ENCODE peak calls at places on chromosome X, in seven cellular contexts. L is suprapubic skin, M is right lobe of liver, V is ascending aorta, F is left lung, D is stomach, Z is body of pancreas. N is an unnamed sample.

GRCh38 chrX:101407167-101407747 is 468 bp downstream of the GLA start:
- DNase-seq in L (no peak), M (no peak), V (no peak), F (no peak), D (no peak), Z (no peak), N (no peak)

GRCh38 chrX:110992611-110993010 is 103.4 kb upstream of the PAK3 start:
- DNase-seq in L (no peak), M (no peak), V (no peak), F (no peak), D (peak), Z (peak), N (peak)

GRCh38 chrX:49754238-49754857 is 58.6 kb upstream of the PAGE1 start:
- DNase-seq in L (no peak), M (no peak), V (no peak), F (peak), D (peak), Z (peak), N (peak)

GRCh38 chrX:69062493-69062892 is 102.8 kb downstream of the PJA1 start:
- DNase-seq in L (peak), M (no peak), V (no peak), F (no peak), D (peak), Z (no peak), N (no peak)

GRCh38 chrX:38220024-38220935 is at the start of gene SRPX:
- DNase-seq in L (peak), M (peak), V (no peak), F (peak), D (peak), Z (peak), N (peak)

GRCh38 chrX:47145408-47146120 is 543 bp downstream of the RBM10 start:
- DNase-seq in L (no peak), M (no peak), V (no peak), F (no peak), D (no peak), Z (no peak), N (peak)

GRCh38 chrX:40164751-40165150 is 67.0 kb upstream of the BCOR start:
- DNase-seq in L (no peak), M (peak), V (no peak), F (no peak), D (no peak), Z (no peak), N (no peak)

GRCh38 chrX:8668797-8669196 is 63.1 kb downstream of the ANOS1 start:
- DNase-seq in L (no peak), M (no peak), V (no peak), F (no peak), D (no peak), Z (no peak), N (peak)

GRCh38 chrX:100376581-100376980 is 33.5 kb downstream of the PCDH19 start:
- DNase-seq in L (no peak), M (no peak), V (no peak), F (no peak), D (no peak), Z (no peak), N (no peak)

GRCh38 chrX:12962041-12962504 is 12.8 kb upstream of the TMSB4X start:
- DNase-seq in L (no peak), M (no peak), V (no peak), F (no peak), D (no peak), Z (no peak), N (no peak)

GRCh38 chrX:70979136-70979762 is 48.4 kb upstream of the SLC7A3 start:
- DNase-seq in L (no peak), M (no peak), V (no peak), F (no peak), D (no peak), Z (no peak), N (no peak)

GRCh38 chrX:75156537-75156945 is 458 bp upstream of the ABCB7 start:
- DNase-seq in L (no peak), M (no peak), V (no peak), F (no peak), D (no peak), Z (no peak), N (no peak)

GRCh38 chrX:23888887-23889501 is 18.7 kb downstream of the APOO start:
- DNase-seq in L (no peak), M (no peak), V (no peak), F (no peak), D (no peak), Z (no peak), N (peak)

GRCh38 chrX:103101280-103102042 is 8.5 kb upstream of the NXF3 start:
- DNase-seq in L (no peak), M (no peak), V (no peak), F (no peak), D (no peak), Z (peak), N (peak)

GRCh38 chrX:69031181-69031580 is 134.1 kb downstream of the PJA1 start:
- DNase-seq in L (no peak), M (no peak), V (no peak), F (no peak), D (no peak), Z (no peak), N (no peak)

GRCh38 chrX:51035746-51036145 is 125.2 kb downstream of the BMP15 start:
- DNase-seq in L (no peak), M (no peak), V (no peak), F (no peak), D (no peak), Z (no peak), N (no peak)

GRCh38 chrX:119497185-119497584 is 28.9 kb downstream of the SLC25A5 start:
- DNase-seq in L (no peak), M (no peak), V (no peak), F (no peak), D (no peak), Z (no peak), N (no peak)

GRCh38 chrX:130097507-130098201 is 12.6 kb downstream of the ELF4 start:
- DNase-seq in L (peak), M (no peak), V (no peak), F (no peak), D (peak), Z (no peak), N (no peak)

GRCh38 chrX:19810809-19811208 is 76.6 kb downstream of the SH3KBP1 start:
- DNase-seq in L (no peak), M (no peak), V (no peak), F (no peak), D (no peak), Z (no peak), N (no peak)

GRCh38 chrX:134999469-134999868 is 8.7 kb downstream of the SMIM10 start:
- DNase-seq in L (no peak), M (no peak), V (no peak), F (no peak), D (no peak), Z (no peak), N (no peak)

GRCh38 chrX:111169141-111169540 is 73.2 kb downstream of the PAK3 start:
- DNase-seq in L (no peak), M (no peak), V (no peak), F (no peak), D (no peak), Z (no peak), N (no peak)

GRCh38 chrX:55488559-55489314 is 911 bp downstream of the USP51 start:
- DNase-seq in L (peak), M (peak), V (no peak), F (peak), D (peak), Z (peak), N (peak)

GRCh38 chrX:6981718-6982406 is 165.7 kb upstream of the STS start:
- DNase-seq in L (no peak), M (no peak), V (no peak), F (no peak), D (no peak), Z (no peak), N (no peak)

GRCh38 chrX:37922926-37923325 is 75.6 kb upstream of the DYNLT3 start:
- DNase-seq in L (no peak), M (no peak), V (no peak), F (no peak), D (no peak), Z (peak), N (peak)

GRCh38 chrX:47862680-47863079 is 26.0 kb downstream of the ZNF81 start:
- DNase-seq in L (no peak), M (no peak), V (no peak), F (no peak), D (no peak), Z (no peak), N (no peak)

GRCh38 chrX:9312922-9313867 is 151.7 kb upstream of the TBL1X start:
- DNase-seq in L (peak), M (peak), V (no peak), F (peak), D (peak), Z (peak), N (peak)

GRCh38 chrX:39815621-39816020 is 282.1 kb downstream of the BCOR start:
- DNase-seq in L (no peak), M (no peak), V (no peak), F (no peak), D (no peak), Z (no peak), N (no peak)

GRCh38 chrX:110743679-110744340 is 51.8 kb downstream of the CHRDL1 start:
- DNase-seq in L (no peak), M (no peak), V (no peak), F (no peak), D (no peak), Z (no peak), N (no peak)

GRCh38 chrX:20372533-20372932 is 105.8 kb upstream of the RPS6KA3 start:
- DNase-seq in L (no peak), M (no peak), V (no peak), F (no peak), D (no peak), Z (no peak), N (no peak)

GRCh38 chrX:94524867-94525266 is 850.9 kb downstream of the FAM133A start:
- DNase-seq in L (no peak), M (no peak), V (no peak), F (no peak), D (no peak), Z (no peak), N (peak)

GRCh38 chrX:107273795-107274194 is 67.4 kb downstream of the DNAAF6 start:
- DNase-seq in L (no peak), M (no peak), V (no peak), F (no peak), D (no peak), Z (no peak), N (no peak)
- H3K4me3 ChIP-seq in L (no peak), M (no peak), V (no peak), F (no peak), D (no peak), Z (no peak), N (no peak)

GRCh38 chrX:150146271-150146888 is 208.1 kb upstream of the EOLA2 start:
- DNase-seq in L (no peak), M (no peak), V (no peak), F (no peak), D (no peak), Z (no peak), N (no peak)
- TF ChIP-seq CTCF in L (no peak), M (no peak), V (no peak), F (no peak), D (no peak), Z (no peak), N (no peak)

GRCh38 chrX:137549073-137549472 is 16.9 kb upstream of the ZIC3 start:
- DNase-seq in L (no peak), M (no peak), V (no peak), F (no peak), D (no peak), Z (no peak), N (no peak)

GRCh38 chrX:137548261-137548660 is 17.7 kb upstream of the ZIC3 start:
- DNase-seq in L (no peak), M (no peak), V (no peak), F (no peak), D (no peak), Z (no peak), N (no peak)

GRCh38 chrX:137550561-137551305 is 15.2 kb upstream of the ZIC3 start:
- DNase-seq in L (no peak), M (no peak), V (no peak), F (no peak), D (no peak), Z (no peak), N (no peak)

GRCh38 chrX:137547291-137547690 is 18.6 kb upstream of the ZIC3 start:
- DNase-seq in L (no peak), M (no peak), V (no peak), F (no peak), D (no peak), Z (no peak), N (no peak)

GRCh38 chrX:137549846-137550534 is 15.9 kb upstream of the ZIC3 start:
- DNase-seq in L (no peak), M (no peak), V (no peak), F (no peak), D (no peak), Z (no peak), N (no peak)
- H3K4me3 ChIP-seq in L (peak), M (no peak), V (peak), F (no peak), D (peak), Z (no peak), N (no peak)

GRCh38 chrX:78098108-78098507 is 5.9 kb upstream of the PGK1 start:
- DNase-seq in L (no peak), M (no peak), V (no peak), F (no peak), D (no peak), Z (no peak), N (no peak)

GRCh38 chrX:78092296-78092695 is 11.8 kb upstream of the PGK1 start:
- DNase-seq in L (no peak), M (no peak), V (no peak), F (no peak), D (no peak), Z (no peak), N (no peak)
- TF ChIP-seq CTCF in L (no peak), M (peak), V (no peak), F (no peak), D (peak), Z (no peak), N (no peak)

N was measured in testis.